ENCODE peak calls at places on chromosomes 13 and 19, in eight cellular contexts. P, A, W, J, E, U, V and Z are unnamed samples.

GRCh38 chr13:55087085-55087484 is 2053.6 kb upstream of the PRR20A start:
- DNase-seq in W (no peak), A (no peak), P (no peak), E (no peak), U (no peak), J (no peak), V (no peak), Z (no peak)

GRCh38 chr13:48843630-48844380 is 131.9 kb upstream of the FNDC3A start:
- DNase-seq in W (no peak), J (no peak), U (no peak), V (no peak), A (no peak), P (no peak), E (no peak), Z (no peak)

GRCh38 chr19:38988632-38989031 is 13.1 kb upstream of the FBXO17 start:
- DNase-seq in J (no peak), W (no peak), V (no peak), E (no peak), P (no peak), A (no peak), U (no peak), Z (no peak)

GRCh38 chr13:33797622-33798021 is 20.3 kb upstream of the RFC3 start:
- DNase-seq in E (no peak), A (no peak), W (no peak), V (no peak), J (no peak), U (no peak), P (no peak), Z (no peak)

GRCh38 chr13:55615080-55615479 is 1525.6 kb upstream of the PRR20A start:
- DNase-seq in U (no peak), J (no peak), E (no peak), A (no peak), V (no peak), W (no peak), P (no peak), Z (no peak)

GRCh38 chr13:108031859-108032258 is 183.5 kb downstream of the LIG4 start:
- DNase-seq in U (no peak), A (no peak), P (no peak), V (peak; percentile 27), J (no peak), W (no peak), E (no peak), Z (no peak)

GRCh38 chr13:113410472-113411201 is 42.7 kb downstream of the ADPRHL1 start:
- DNase-seq in W (no peak), E (no peak), V (no peak), P (peak; percentile 52), J (peak; percentile 59), A (no peak), U (no peak), Z (peak; percentile 66)

GRCh38 chr13:53242015-53242414 is 213.4 kb downstream of the OLFM4 start:
- DNase-seq in U (no peak), P (no peak), V (peak; percentile 56), E (no peak), J (no peak), W (no peak), A (no peak), Z (no peak)

GRCh38 chr19:49912965-49913685 is 15.9 kb upstream of the ATF5 start:
- DNase-seq in A (no peak), V (no peak), U (no peak), J (no peak), W (no peak), E (no peak), P (no peak), Z (no peak)

GRCh38 chr13:51714663-51715168 is 89.2 kb downstream of the DHRS12 start:
- DNase-seq in P (peak; percentile 42), A (no peak), W (peak; percentile 49), U (no peak), E (no peak), J (no peak), V (no peak), Z (no peak)

GRCh38 chr13:37443538-37443937 is 155.0 kb downstream of the POSTN start:
- DNase-seq in A (no peak), E (no peak), W (no peak), U (no peak), V (no peak), P (no peak), J (no peak), Z (no peak)

GRCh38 chr13:27406178-27406939 is 18.1 kb upstream of the GTF3A start:
- DNase-seq in W (peak; percentile 49), A (peak; percentile 68), E (no peak), J (no peak), V (peak; percentile 31), P (peak; percentile 49), U (no peak), Z (no peak)

GRCh38 chr19:28612275-28612769 is 600.6 kb downstream of the UQCRFS1 start:
- DNase-seq in J (no peak), A (no peak), U (no peak), V (no peak), W (no peak), E (no peak), P (no peak), Z (no peak)

GRCh38 chr13:88042489-88042888 is 371.3 kb downstream of the SLITRK5 start:
- DNase-seq in P (no peak), A (no peak), V (no peak), J (no peak), E (no peak), W (no peak), U (no peak), Z (no peak)

GRCh38 chr13:111639994-111640393 is 319.6 kb downstream of the TEX29 start:
- DNase-seq in A (no peak), J (no peak), E (peak; percentile 34), U (no peak), P (no peak), V (no peak), W (no peak), Z (no peak)

GRCh38 chr19:1263198-1263597 is 5.9 kb upstream of the CIRBP start:
- DNase-seq in U (no peak), E (no peak), P (no peak), J (peak; percentile 84), W (no peak), V (no peak), A (no peak), Z (no peak)

GRCh38 chr19:572891-573825 is 762 bp downstream of the BSG start:
- DNase-seq in J (peak; percentile 91), E (peak; percentile 53), V (peak; percentile 78), U (no peak), P (peak; percentile 47), A (peak; percentile 49), W (peak; percentile 23), Z (no peak)

GRCh38 chr13:58151452-58151851 is 519.9 kb downstream of the PCDH17 start:
- DNase-seq in U (no peak), V (no peak), J (no peak), W (no peak), A (no peak), E (no peak), P (no peak), Z (no peak)

GRCh38 chr19:28532765-28533341 is 680.1 kb downstream of the UQCRFS1 start:
- DNase-seq in P (no peak), U (no peak), V (no peak), E (no peak), J (no peak), W (no peak), A (no peak), Z (no peak)

GRCh38 chr13:104571161-104571889 is 1505.1 kb upstream of the SLC10A2 start:
- DNase-seq in E (no peak), A (no peak), V (peak; percentile 72), J (peak; percentile 37), P (peak; percentile 42), U (no peak), W (peak; percentile 70), Z (peak; percentile 57)

GRCh38 chr19:51161266-51161665 is 19.2 kb downstream of the SIGLEC7 start:
- DNase-seq in A (no peak), W (no peak), E (no peak), U (no peak), V (no peak), P (no peak), J (no peak), Z (no peak)

GRCh38 chr19:29798783-29799182 is 13.0 kb upstream of the CCNE1 start:
- DNase-seq in V (no peak), J (no peak), P (no peak), W (no peak), A (no peak), U (no peak), E (no peak), Z (no peak)
- H3K27ac ChIP-seq in V (no peak overlapping the region), J (no peak overlapping the region), P (no peak overlapping the region), W (no peak overlapping the region), A (no peak overlapping the region), U (no peak overlapping the region), E (no peak overlapping the region), Z (no peak overlapping the region)

GRCh38 chr13:32237681-32238080 is 77.5 kb downstream of the ZAR1L start:
- DNase-seq in U (no peak), W (no peak), E (no peak), J (no peak), V (no peak), A (no peak), P (no peak), Z (no peak)
- TF ChIP-seq CTCF in U (no peak), W (no peak), E (no peak), J (no peak), V (no peak), A (no peak), P (no peak), Z (no peak)

DNA sequence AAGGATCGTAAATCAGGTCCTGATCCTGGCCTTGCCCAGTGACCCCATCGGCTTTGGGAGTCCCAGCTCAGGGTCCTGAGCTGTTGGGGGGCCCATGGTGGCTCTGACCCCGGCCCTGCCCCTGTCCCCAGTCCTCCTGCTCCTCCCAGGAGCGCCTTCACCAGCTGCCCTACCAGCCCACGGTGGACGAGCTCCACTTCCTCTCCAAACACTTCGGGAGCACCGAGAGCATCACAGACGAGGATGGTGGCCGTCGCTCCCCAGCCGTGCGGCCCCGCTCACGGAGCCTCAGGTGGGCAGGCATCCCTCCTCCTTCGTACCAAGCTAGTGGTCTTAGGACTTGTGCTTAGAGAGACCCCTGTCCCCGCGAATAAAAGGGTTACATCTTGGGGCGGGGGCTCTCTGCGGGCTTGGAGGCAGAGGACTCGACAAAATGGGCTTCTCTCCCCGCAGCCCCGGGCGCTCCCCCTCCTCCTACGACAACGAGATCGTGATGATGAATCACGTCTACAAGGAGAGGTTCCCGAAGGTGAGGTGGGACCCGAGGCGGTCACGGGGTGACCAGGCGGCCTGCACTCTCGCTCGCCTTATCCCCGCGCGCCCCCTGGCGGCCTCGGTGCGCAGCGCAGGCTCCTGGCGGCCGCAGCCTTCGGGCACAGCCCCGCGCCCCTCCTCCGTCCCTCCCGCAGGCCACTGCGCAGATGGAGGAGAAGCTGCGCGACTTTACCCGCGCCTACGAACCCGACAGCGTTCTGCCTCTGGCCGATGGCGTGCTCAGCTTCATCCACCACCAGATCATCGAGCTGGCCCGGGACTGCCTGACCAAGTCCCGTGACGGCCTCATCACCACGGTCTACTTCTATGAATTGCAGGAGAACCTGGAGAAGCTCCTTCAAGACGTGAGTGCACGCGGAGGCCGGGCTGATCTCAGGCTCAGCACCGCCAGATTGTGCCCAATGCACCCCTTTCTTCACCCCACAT is 9.1 kb downstream of the MAST1 start:
- DNase-seq in A (peak; percentile 68), U (peak; percentile 74), W (peak; percentile 77), J (peak; percentile 96), V (peak; percentile 92), E (peak; percentile 89), P (peak; percentile 76), Z (peak; percentile 27)
- H3K27ac ChIP-seq in A (no peak overlapping the region), U (no peak overlapping the region), W (no peak overlapping the region), J (no peak overlapping the region), V (no peak overlapping the region), E (no peak overlapping the region), P (peak overlapping the region; percentile 70), Z (no peak overlapping the region)

GRCh38 chr19:16889883-16890460 is 1.2 kb downstream of the F2RL3 start:
- DNase-seq in E (no peak), A (no peak), P (no peak), J (no peak), V (no peak), W (no peak), U (no peak), Z (no peak)
- TF ChIP-seq CTCF in E (no peak), A (no peak), P (no peak), J (no peak), V (no peak), W (no peak), U (no peak), Z (no peak)